ENCODE peak calls at places on chromosomes 3 and 15, in ten cellular contexts. P, I, V, Z, B, Y, F, T, G and E are unnamed samples.

GRCh38 chr15:70099966-70100494 is 2.3 kb upstream of the TLE3 start:
- DNase-seq in P (no peak), I (peak; percentile 16), V (no peak), Z (no peak), B (peak; percentile 83), Y (no peak), F (no peak), T (no peak), G (no peak), E (no peak)

GRCh38 chr3:105984837-105985236 is 116.0 kb upstream of the CBLB start:
- DNase-seq in P (no peak), I (peak; percentile 74), V (no peak), Z (no peak), B (no peak), Y (peak; percentile 34), F (no peak), T (no peak), G (no peak), E (no peak)

GRCh38 chr15:49645937-49646336 is 25.1 kb downstream of the DTWD1 start:
- DNase-seq in P (no peak), I (peak; percentile 85), V (no peak), Z (peak; percentile 30), B (no peak), Y (peak; percentile 81), F (peak; percentile 24), T (peak; percentile 90), G (no peak), E (peak; percentile 32)

GRCh38 chr3:42852443-42852842 is 23.2 kb downstream of the CYP8B1 start:
- DNase-seq in P (peak; percentile 32), I (no peak), V (no peak), Z (no peak), B (no peak), Y (no peak), F (no peak), T (no peak), G (no peak), E (no peak)

GRCh38 chr15:38680780-38681179 is 116.2 kb upstream of the RASGRP1 start:
- DNase-seq in P (no peak), I (no peak), V (no peak), Z (no peak), B (no peak), Y (no peak), F (no peak), T (no peak), G (no peak), E (no peak)

GRCh38 chr15:36109943-36110658 is 469.3 kb upstream of the CDIN1 start:
- DNase-seq in P (no peak), I (peak; percentile 89), V (no peak), Z (no peak), B (no peak), Y (peak; percentile 81), F (no peak), T (peak; percentile 30), G (no peak), E (peak; percentile 15)

GRCh38 chr3:17605032-17605431 is 137.4 kb downstream of the TBC1D5 start:
- DNase-seq in P (no peak), I (peak; percentile 90), V (no peak), Z (no peak), B (peak; percentile 12), Y (peak; percentile 90), F (peak; percentile 50), T (peak; percentile 32), G (no peak), E (peak; percentile 65)

GRCh38 chr3:158127250-158128219 is 17.6 kb downstream of the RSRC1 start:
- DNase-seq in P (no peak), I (peak; percentile 41), V (no peak), Z (no peak), B (no peak), Y (peak; percentile 29), F (no peak), T (peak; percentile 43), G (no peak), E (peak; percentile 36)

DNA sequence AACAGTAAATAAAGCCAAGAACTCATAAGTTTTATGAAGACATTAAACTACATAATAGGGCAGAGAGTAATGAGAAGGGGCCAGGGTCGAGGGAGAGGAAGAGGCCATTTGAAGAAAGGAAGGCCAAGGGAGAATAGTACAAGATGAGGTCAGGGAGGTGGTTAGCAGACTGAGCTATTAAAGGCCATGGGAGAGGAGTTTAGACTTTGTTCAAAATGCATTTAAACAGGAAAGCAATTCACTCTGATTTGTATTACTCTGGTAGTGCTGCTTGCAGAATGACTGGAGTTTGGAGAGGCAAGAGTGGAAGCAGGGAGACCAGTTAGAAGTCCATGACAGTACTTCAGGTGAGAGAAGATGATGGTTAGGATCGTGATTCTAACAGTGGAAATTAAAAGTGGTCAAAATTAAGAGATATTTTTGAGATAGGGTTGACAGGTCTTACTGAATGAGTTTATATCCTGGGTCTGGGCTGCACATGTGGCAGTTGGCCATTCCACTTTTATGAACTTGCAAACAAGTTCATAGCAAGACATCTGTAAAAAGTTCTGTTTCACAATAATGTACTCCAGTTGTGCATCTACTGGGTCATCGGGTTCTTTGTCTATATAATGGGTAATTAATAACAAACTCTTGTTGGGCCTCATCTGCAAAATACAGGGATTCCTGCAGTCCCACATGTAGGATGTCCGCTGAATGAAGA is 16.3 kb downstream of the PPP2R3A start:
- DNase-seq in P (no peak), I (no peak), V (no peak), Z (no peak), B (no peak), Y (no peak), F (no peak), T (no peak), G (no peak), E (no peak)
- H3K27ac ChIP-seq in P (no peak overlapping the region), I (no peak overlapping the region), V (no peak overlapping the region), Z (no peak overlapping the region), B (no peak overlapping the region), Y (no peak overlapping the region), F (no peak overlapping the region), T (no peak overlapping the region), G (no peak overlapping the region), E (no peak overlapping the region)

DNA sequence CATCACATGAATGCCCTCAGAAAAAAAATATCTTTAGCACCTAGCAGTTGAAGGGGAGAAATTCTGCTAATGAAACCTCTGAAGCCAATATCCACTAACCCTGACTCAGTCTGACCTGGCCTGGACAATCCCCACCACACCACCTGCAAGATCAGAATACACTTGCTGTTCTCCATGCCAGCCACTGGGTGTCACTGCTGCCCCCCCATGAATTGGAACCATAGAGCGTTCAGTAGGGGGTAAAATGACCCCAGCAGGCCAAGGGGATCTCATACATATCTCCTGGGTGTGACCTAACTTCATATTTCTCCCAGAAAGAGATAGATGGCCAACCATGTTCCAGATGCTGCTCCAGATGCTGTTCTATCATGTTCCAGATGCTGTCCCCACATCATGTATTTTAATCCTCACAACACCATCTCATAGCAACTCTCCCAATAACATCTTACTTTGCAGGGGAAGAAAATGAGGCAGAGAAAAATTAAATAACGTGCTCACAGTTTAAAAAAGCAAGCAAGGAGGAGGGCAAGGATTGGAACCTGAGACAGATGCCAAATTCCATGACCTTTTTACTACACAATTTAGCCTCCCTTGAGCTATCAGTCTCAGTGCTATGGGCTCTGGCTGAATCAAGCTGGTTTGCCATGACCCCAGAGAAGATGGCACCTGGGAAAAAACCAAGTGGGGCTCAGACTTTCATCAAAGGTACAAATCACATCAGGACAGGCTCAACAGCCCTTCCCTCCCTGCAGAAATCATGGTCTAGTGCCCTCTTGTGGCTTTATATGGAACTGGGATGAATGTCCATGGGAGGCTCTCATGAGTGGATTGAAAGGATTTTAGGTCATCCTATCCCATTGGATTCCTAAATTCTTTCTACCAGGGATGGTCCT is 12.4 kb downstream of the NTRK3 start:
- DNase-seq in P (peak; percentile 75), I (peak; percentile 17), V (no peak), Z (no peak), B (peak; percentile 51), Y (peak; percentile 13), F (peak; percentile 22), T (peak; percentile 12), G (no peak), E (peak; percentile 23)
- TF ChIP-seq CTCF in P (peak; percentile 75), I (peak; percentile 52), V (peak; percentile 54), Z (peak; percentile 39), B (peak; percentile 70), Y (peak; percentile 50), F (peak; percentile 50), T (peak; percentile 69), G (peak; percentile 57), E (peak; percentile 32)

GRCh38 chr3:39024497-39024896 is 27.2 kb downstream of the SCN11A start:
- DNase-seq in P (no peak), I (no peak), V (no peak), Z (no peak), B (no peak), Y (no peak), F (no peak), T (no peak), G (no peak), E (no peak)

GRCh38 chr3:39028466-39028865 is 23.3 kb downstream of the SCN11A start:
- DNase-seq in P (no peak), I (no peak), V (no peak), Z (no peak), B (no peak), Y (no peak), F (no peak), T (no peak), G (no peak), E (no peak)

GRCh38 chr3:39021465-39022274 is 30.1 kb downstream of the SCN11A start:
- DNase-seq in P (no peak), I (no peak), V (no peak), Z (no peak), B (no peak), Y (no peak), F (no peak), T (no peak), G (no peak), E (no peak)

GRCh38 chr3:39022275-39022630 is 29.5 kb downstream of the SCN11A start:
- DNase-seq in P (no peak), I (no peak), V (no peak), Z (no peak), B (no peak), Y (no peak), F (no peak), T (no peak), G (no peak), E (no peak)

DNA sequence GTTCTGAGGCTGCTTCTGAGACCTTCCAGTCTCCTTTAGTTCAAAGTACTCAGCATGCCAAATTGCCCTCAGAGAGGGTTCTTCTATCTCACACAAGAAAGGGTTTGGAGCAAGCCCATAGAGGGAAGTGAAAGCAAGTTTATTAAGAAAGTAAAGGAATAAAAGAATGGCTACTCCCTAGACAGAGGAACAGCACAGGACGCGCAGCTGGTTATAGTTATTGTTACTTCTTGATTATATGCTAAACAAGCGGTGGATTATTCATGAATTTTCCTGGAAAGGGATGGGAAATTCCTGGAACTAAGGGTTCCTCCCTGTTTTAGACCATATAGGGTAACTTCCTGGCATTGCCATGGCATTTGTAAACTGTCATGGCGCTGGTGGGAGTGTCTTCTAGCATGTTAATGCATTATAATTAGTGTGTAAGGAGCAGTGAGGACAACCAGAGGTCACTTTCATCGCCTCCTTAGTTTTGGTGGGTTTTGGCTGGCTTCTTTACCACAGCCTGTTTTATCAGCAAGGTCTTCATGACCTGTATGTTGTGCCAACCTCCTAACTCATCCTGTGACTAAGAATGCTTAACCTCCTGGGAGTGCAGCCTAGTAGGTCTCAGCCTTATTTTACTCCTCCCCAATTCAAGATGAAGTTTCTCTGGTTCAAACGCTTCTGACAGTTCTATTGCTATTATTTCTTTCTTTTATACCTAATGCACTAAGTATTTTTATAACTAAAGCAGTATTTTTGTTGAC is 26.3 kb downstream of the SCN11A start:
- DNase-seq in P (no peak), I (peak; percentile 20), V (no peak), Z (no peak), B (no peak), Y (no peak), F (no peak), T (no peak), G (no peak), E (no peak)
- H3K27ac ChIP-seq in P (no peak overlapping the region), I (no peak overlapping the region), V (no peak overlapping the region), Z (no peak overlapping the region), B (no peak overlapping the region), Y (no peak overlapping the region), F (no peak overlapping the region), T (no peak overlapping the region), G (no peak overlapping the region), E (no peak overlapping the region)

GRCh38 chr15:62059108-62059817 is 984 bp downstream of the VPS13C start:
- DNase-seq in P (no peak), I (no peak), V (no peak), Z (no peak), B (peak; percentile 15), Y (no peak), F (peak; percentile 61), T (no peak), G (no peak), E (no peak)

GRCh38 chr15:62059818-62060115 is 480 bp downstream of the VPS13C start:
- DNase-seq in P (no peak), I (peak; percentile 45), V (peak; percentile 69), Z (peak; percentile 51), B (peak; percentile 53), Y (peak; percentile 51), F (no peak), T (peak; percentile 48), G (peak; percentile 80), E (no peak)

GRCh38 chr15:62060896-62061280 is 641 bp upstream of the VPS13C start:
- DNase-seq in P (no peak), I (no peak), V (no peak), Z (no peak), B (no peak), Y (no peak), F (no peak), T (no peak), G (no peak), E (no peak)

GRCh38 chr15:62058327-62059028 is 1.8 kb downstream of the VPS13C start:
- DNase-seq in P (no peak), I (no peak), V (no peak), Z (no peak), B (no peak), Y (no peak), F (no peak), T (no peak), G (no peak), E (no peak)

GRCh38 chr15:62060116-62060895 is at the start of gene VPS13C:
- DNase-seq in P (peak; percentile 97), I (peak; percentile 87), V (peak; percentile 94), Z (peak; percentile 93), B (peak; percentile 97), Y (peak; percentile 90), F (peak; percentile 98), T (peak; percentile 91), G (peak; percentile 96), E (peak; percentile 89)
- TF ChIP-seq CTCF in P (peak; percentile 89), I (peak; percentile 73), V (peak; percentile 69), Z (peak; percentile 95), B (peak; percentile 74), Y (peak; percentile 84), F (peak; percentile 91), T (peak; percentile 85), G (peak; percentile 82), E (peak; percentile 96)